ENCODE peak calls at places on chromosome 19, in seven cellular contexts. One of them, this sample, is unnamed.

GRCh38 chr19:11356676-11357550 is 1.7 kb downstream of the PLPPR2 start:
- DNase-seq in naive thymus-derived CD4-positive, alpha-beta T cell: no peak
- DNase-seq in activated CD4-positive, CD25-positive, alpha-beta regulatory T cell treated with anti-CD3 and anti-CD28 coated beads, Interleukin-2, amount 50 U/mL, for 16 hours: no peak
- DNase-seq in stimulated activated CD8-positive, alpha-beta memory T cell treated with anti-CD3 and anti-CD28 coated beads, Interleukin-4, amount 100 ng/mL, for 1 hour: no peak
- DNase-seq in astrocyte of the cerebellum: no peak
- DNase-seq in type B pancreatic cell: no peak
- DNase-seq in activated effector memory CD4-positive, alpha-beta T cell treated with Interleukin-2 at 50 U/mL for 16 hours: no peak
- DNase-seq in this sample: no peak

GRCh38 chr19:34664168-34664567 is 12.8 kb downstream of the SCGB2B2 start:
- DNase-seq in naive thymus-derived CD4-positive, alpha-beta T cell: no peak
- DNase-seq in activated CD4-positive, CD25-positive, alpha-beta regulatory T cell treated with anti-CD3 and anti-CD28 coated beads, Interleukin-2, amount 50 U/mL, for 16 hours: no peak
- DNase-seq in stimulated activated CD8-positive, alpha-beta memory T cell treated with anti-CD3 and anti-CD28 coated beads, Interleukin-4, amount 100 ng/mL, for 1 hour: no peak
- DNase-seq in astrocyte of the cerebellum: no peak
- DNase-seq in type B pancreatic cell: no peak
- DNase-seq in activated effector memory CD4-positive, alpha-beta T cell treated with Interleukin-2 at 50 U/mL for 16 hours: no peak
- DNase-seq in this sample: no peak

GRCh38 chr19:43789029-43789428 is 8.3 kb upstream of the KCNN4 start:
- DNase-seq in naive thymus-derived CD4-positive, alpha-beta T cell: no peak
- DNase-seq in activated CD4-positive, CD25-positive, alpha-beta regulatory T cell treated with anti-CD3 and anti-CD28 coated beads, Interleukin-2, amount 50 U/mL, for 16 hours: no peak
- DNase-seq in stimulated activated CD8-positive, alpha-beta memory T cell treated with anti-CD3 and anti-CD28 coated beads, Interleukin-4, amount 100 ng/mL, for 1 hour: no peak
- DNase-seq in astrocyte of the cerebellum: no peak
- DNase-seq in type B pancreatic cell: no peak
- DNase-seq in activated effector memory CD4-positive, alpha-beta T cell treated with Interleukin-2 at 50 U/mL for 16 hours: no peak
- DNase-seq in this sample: no peak

GRCh38 chr19:3115411-3115810 is 20.4 kb upstream of the GNA15 start:
- DNase-seq in naive thymus-derived CD4-positive, alpha-beta T cell: no peak
- DNase-seq in activated CD4-positive, CD25-positive, alpha-beta regulatory T cell treated with anti-CD3 and anti-CD28 coated beads, Interleukin-2, amount 50 U/mL, for 16 hours: no peak
- DNase-seq in stimulated activated CD8-positive, alpha-beta memory T cell treated with anti-CD3 and anti-CD28 coated beads, Interleukin-4, amount 100 ng/mL, for 1 hour: no peak
- DNase-seq in astrocyte of the cerebellum: no peak
- DNase-seq in type B pancreatic cell: no peak
- DNase-seq in activated effector memory CD4-positive, alpha-beta T cell treated with Interleukin-2 at 50 U/mL for 16 hours: no peak
- DNase-seq in this sample: no peak

GRCh38 chr19:38099966-38100365 is 124.1 kb downstream of the DPF1 start:
- DNase-seq in naive thymus-derived CD4-positive, alpha-beta T cell: no peak
- DNase-seq in activated CD4-positive, CD25-positive, alpha-beta regulatory T cell treated with anti-CD3 and anti-CD28 coated beads, Interleukin-2, amount 50 U/mL, for 16 hours: no peak
- DNase-seq in stimulated activated CD8-positive, alpha-beta memory T cell treated with anti-CD3 and anti-CD28 coated beads, Interleukin-4, amount 100 ng/mL, for 1 hour: no peak
- DNase-seq in astrocyte of the cerebellum: no peak
- DNase-seq in type B pancreatic cell: no peak
- DNase-seq in activated effector memory CD4-positive, alpha-beta T cell treated with Interleukin-2 at 50 U/mL for 16 hours: no peak
- DNase-seq in this sample: no peak

GRCh38 chr19:15733895-15734294 is 3.9 kb upstream of the OR10H3 start:
- DNase-seq in naive thymus-derived CD4-positive, alpha-beta T cell: no peak
- DNase-seq in activated CD4-positive, CD25-positive, alpha-beta regulatory T cell treated with anti-CD3 and anti-CD28 coated beads, Interleukin-2, amount 50 U/mL, for 16 hours: no peak
- DNase-seq in stimulated activated CD8-positive, alpha-beta memory T cell treated with anti-CD3 and anti-CD28 coated beads, Interleukin-4, amount 100 ng/mL, for 1 hour: no peak
- DNase-seq in astrocyte of the cerebellum: no peak
- DNase-seq in type B pancreatic cell: no peak
- DNase-seq in activated effector memory CD4-positive, alpha-beta T cell treated with Interleukin-2 at 50 U/mL for 16 hours: no peak
- DNase-seq in this sample: no peak

GRCh38 chr19:8251025-8251472 is 41.9 kb downstream of the CERS4 start:
- DNase-seq in naive thymus-derived CD4-positive, alpha-beta T cell: no peak
- DNase-seq in activated CD4-positive, CD25-positive, alpha-beta regulatory T cell treated with anti-CD3 and anti-CD28 coated beads, Interleukin-2, amount 50 U/mL, for 16 hours: no peak
- DNase-seq in stimulated activated CD8-positive, alpha-beta memory T cell treated with anti-CD3 and anti-CD28 coated beads, Interleukin-4, amount 100 ng/mL, for 1 hour: no peak
- DNase-seq in astrocyte of the cerebellum: peak
- DNase-seq in type B pancreatic cell: no peak
- DNase-seq in activated effector memory CD4-positive, alpha-beta T cell treated with Interleukin-2 at 50 U/mL for 16 hours: no peak
- DNase-seq in this sample: no peak

GRCh38 chr19:9610484-9611113 is 10.4 kb downstream of the ZNF561 start:
- DNase-seq in naive thymus-derived CD4-positive, alpha-beta T cell: peak
- DNase-seq in activated CD4-positive, CD25-positive, alpha-beta regulatory T cell treated with anti-CD3 and anti-CD28 coated beads, Interleukin-2, amount 50 U/mL, for 16 hours: no peak
- DNase-seq in stimulated activated CD8-positive, alpha-beta memory T cell treated with anti-CD3 and anti-CD28 coated beads, Interleukin-4, amount 100 ng/mL, for 1 hour: no peak
- DNase-seq in astrocyte of the cerebellum: no peak
- DNase-seq in type B pancreatic cell: no peak
- DNase-seq in activated effector memory CD4-positive, alpha-beta T cell treated with Interleukin-2 at 50 U/mL for 16 hours: no peak
- DNase-seq in this sample: no peak

GRCh38 chr19:38852231-38853044 is 2.7 kb upstream of the HNRNPL start:
- DNase-seq in naive thymus-derived CD4-positive, alpha-beta T cell: peak
- DNase-seq in activated CD4-positive, CD25-positive, alpha-beta regulatory T cell treated with anti-CD3 and anti-CD28 coated beads, Interleukin-2, amount 50 U/mL, for 16 hours: no peak
- DNase-seq in stimulated activated CD8-positive, alpha-beta memory T cell treated with anti-CD3 and anti-CD28 coated beads, Interleukin-4, amount 100 ng/mL, for 1 hour: no peak
- DNase-seq in astrocyte of the cerebellum: no peak
- DNase-seq in type B pancreatic cell: peak
- DNase-seq in activated effector memory CD4-positive, alpha-beta T cell treated with Interleukin-2 at 50 U/mL for 16 hours: peak
- DNase-seq in this sample: no peak

GRCh38 chr19:27860309-27860934 is 1352.5 kb downstream of the UQCRFS1 start:
- DNase-seq in naive thymus-derived CD4-positive, alpha-beta T cell: no peak
- DNase-seq in activated CD4-positive, CD25-positive, alpha-beta regulatory T cell treated with anti-CD3 and anti-CD28 coated beads, Interleukin-2, amount 50 U/mL, for 16 hours: no peak
- DNase-seq in stimulated activated CD8-positive, alpha-beta memory T cell treated with anti-CD3 and anti-CD28 coated beads, Interleukin-4, amount 100 ng/mL, for 1 hour: no peak
- DNase-seq in astrocyte of the cerebellum: no peak
- DNase-seq in type B pancreatic cell: no peak
- DNase-seq in activated effector memory CD4-positive, alpha-beta T cell treated with Interleukin-2 at 50 U/mL for 16 hours: no peak
- DNase-seq in this sample: no peak

GRCh38 chr19:55454787-55455243 is 6.6 kb downstream of the ISOC2 start:
- DNase-seq in naive thymus-derived CD4-positive, alpha-beta T cell: peak
- DNase-seq in activated CD4-positive, CD25-positive, alpha-beta regulatory T cell treated with anti-CD3 and anti-CD28 coated beads, Interleukin-2, amount 50 U/mL, for 16 hours: peak
- DNase-seq in stimulated activated CD8-positive, alpha-beta memory T cell treated with anti-CD3 and anti-CD28 coated beads, Interleukin-4, amount 100 ng/mL, for 1 hour: peak
- DNase-seq in astrocyte of the cerebellum: no peak
- DNase-seq in type B pancreatic cell: no peak
- DNase-seq in activated effector memory CD4-positive, alpha-beta T cell treated with Interleukin-2 at 50 U/mL for 16 hours: peak
- DNase-seq in this sample: no peak

GRCh38 chr19:47766670-47767069 is 11.8 kb upstream of the SELENOW start:
- DNase-seq in naive thymus-derived CD4-positive, alpha-beta T cell: no peak
- DNase-seq in activated CD4-positive, CD25-positive, alpha-beta regulatory T cell treated with anti-CD3 and anti-CD28 coated beads, Interleukin-2, amount 50 U/mL, for 16 hours: no peak
- DNase-seq in stimulated activated CD8-positive, alpha-beta memory T cell treated with anti-CD3 and anti-CD28 coated beads, Interleukin-4, amount 100 ng/mL, for 1 hour: no peak
- DNase-seq in astrocyte of the cerebellum: no peak
- DNase-seq in type B pancreatic cell: no peak
- DNase-seq in activated effector memory CD4-positive, alpha-beta T cell treated with Interleukin-2 at 50 U/mL for 16 hours: no peak
- DNase-seq in this sample: no peak

GRCh38 chr19:1261863-1262686 is 7.1 kb upstream of the CIRBP start:
- DNase-seq in naive thymus-derived CD4-positive, alpha-beta T cell: no peak
- DNase-seq in activated CD4-positive, CD25-positive, alpha-beta regulatory T cell treated with anti-CD3 and anti-CD28 coated beads, Interleukin-2, amount 50 U/mL, for 16 hours: no peak
- DNase-seq in stimulated activated CD8-positive, alpha-beta memory T cell treated with anti-CD3 and anti-CD28 coated beads, Interleukin-4, amount 100 ng/mL, for 1 hour: no peak
- DNase-seq in astrocyte of the cerebellum: peak
- DNase-seq in type B pancreatic cell: no peak
- DNase-seq in activated effector memory CD4-positive, alpha-beta T cell treated with Interleukin-2 at 50 U/mL for 16 hours: no peak
- DNase-seq in this sample: no peak

GRCh38 chr19:34595683-34596082 is 81.3 kb downstream of the SCGB2B2 start:
- DNase-seq in naive thymus-derived CD4-positive, alpha-beta T cell: no peak
- DNase-seq in activated CD4-positive, CD25-positive, alpha-beta regulatory T cell treated with anti-CD3 and anti-CD28 coated beads, Interleukin-2, amount 50 U/mL, for 16 hours: no peak
- DNase-seq in stimulated activated CD8-positive, alpha-beta memory T cell treated with anti-CD3 and anti-CD28 coated beads, Interleukin-4, amount 100 ng/mL, for 1 hour: no peak
- DNase-seq in astrocyte of the cerebellum: no peak
- DNase-seq in type B pancreatic cell: no peak
- DNase-seq in activated effector memory CD4-positive, alpha-beta T cell treated with Interleukin-2 at 50 U/mL for 16 hours: no peak
- DNase-seq in this sample: no peak

GRCh38 chr19:58368561-58369360 is 6.2 kb upstream of the ZNF497 start:
- DNase-seq in naive thymus-derived CD4-positive, alpha-beta T cell: no peak
- DNase-seq in activated CD4-positive, CD25-positive, alpha-beta regulatory T cell treated with anti-CD3 and anti-CD28 coated beads, Interleukin-2, amount 50 U/mL, for 16 hours: no peak
- DNase-seq in stimulated activated CD8-positive, alpha-beta memory T cell treated with anti-CD3 and anti-CD28 coated beads, Interleukin-4, amount 100 ng/mL, for 1 hour: no peak
- DNase-seq in astrocyte of the cerebellum: no peak
- DNase-seq in type B pancreatic cell: no peak
- DNase-seq in activated effector memory CD4-positive, alpha-beta T cell treated with Interleukin-2 at 50 U/mL for 16 hours: no peak
- DNase-seq in this sample: no peak

GRCh38 chr19:36963262-36963661 is 47.1 kb downstream of the ZNF568 start:
- DNase-seq in naive thymus-derived CD4-positive, alpha-beta T cell: no peak
- DNase-seq in activated CD4-positive, CD25-positive, alpha-beta regulatory T cell treated with anti-CD3 and anti-CD28 coated beads, Interleukin-2, amount 50 U/mL, for 16 hours: no peak
- DNase-seq in stimulated activated CD8-positive, alpha-beta memory T cell treated with anti-CD3 and anti-CD28 coated beads, Interleukin-4, amount 100 ng/mL, for 1 hour: no peak
- DNase-seq in astrocyte of the cerebellum: no peak
- DNase-seq in type B pancreatic cell: no peak
- DNase-seq in activated effector memory CD4-positive, alpha-beta T cell treated with Interleukin-2 at 50 U/mL for 16 hours: no peak
- DNase-seq in this sample: no peak

GRCh38 chr19:14375582-14376291 is 5.5 kb upstream of the ADGRE5 start:
- DNase-seq in naive thymus-derived CD4-positive, alpha-beta T cell: no peak
- DNase-seq in activated CD4-positive, CD25-positive, alpha-beta regulatory T cell treated with anti-CD3 and anti-CD28 coated beads, Interleukin-2, amount 50 U/mL, for 16 hours: no peak
- DNase-seq in stimulated activated CD8-positive, alpha-beta memory T cell treated with anti-CD3 and anti-CD28 coated beads, Interleukin-4, amount 100 ng/mL, for 1 hour: no peak
- DNase-seq in astrocyte of the cerebellum: no peak
- DNase-seq in type B pancreatic cell: no peak
- DNase-seq in activated effector memory CD4-positive, alpha-beta T cell treated with Interleukin-2 at 50 U/mL for 16 hours: no peak
- DNase-seq in this sample: no peak

GRCh38 chr19:9936151-9937000 is at the start of gene OLFM2:
- DNase-seq in naive thymus-derived CD4-positive, alpha-beta T cell: no peak
- DNase-seq in activated CD4-positive, CD25-positive, alpha-beta regulatory T cell treated with anti-CD3 and anti-CD28 coated beads, Interleukin-2, amount 50 U/mL, for 16 hours: no peak
- DNase-seq in stimulated activated CD8-positive, alpha-beta memory T cell treated with anti-CD3 and anti-CD28 coated beads, Interleukin-4, amount 100 ng/mL, for 1 hour: no peak
- DNase-seq in astrocyte of the cerebellum: no peak
- DNase-seq in type B pancreatic cell: no peak
- DNase-seq in activated effector memory CD4-positive, alpha-beta T cell treated with Interleukin-2 at 50 U/mL for 16 hours: no peak
- DNase-seq in this sample: no peak

GRCh38 chr19:50285833-50286232 is 43.3 kb downstream of the KCNC3 start:
- DNase-seq in naive thymus-derived CD4-positive, alpha-beta T cell: no peak
- DNase-seq in activated CD4-positive, CD25-positive, alpha-beta regulatory T cell treated with anti-CD3 and anti-CD28 coated beads, Interleukin-2, amount 50 U/mL, for 16 hours: no peak
- DNase-seq in stimulated activated CD8-positive, alpha-beta memory T cell treated with anti-CD3 and anti-CD28 coated beads, Interleukin-4, amount 100 ng/mL, for 1 hour: no peak
- DNase-seq in astrocyte of the cerebellum: no peak
- DNase-seq in type B pancreatic cell: no peak
- DNase-seq in activated effector memory CD4-positive, alpha-beta T cell treated with Interleukin-2 at 50 U/mL for 16 hours: no peak
- DNase-seq in this sample: no peak

GRCh38 chr19:30593975-30594925 is 222.1 kb downstream of the ZNF536 start:
- DNase-seq in naive thymus-derived CD4-positive, alpha-beta T cell: no peak
- DNase-seq in activated CD4-positive, CD25-positive, alpha-beta regulatory T cell treated with anti-CD3 and anti-CD28 coated beads, Interleukin-2, amount 50 U/mL, for 16 hours: no peak
- DNase-seq in stimulated activated CD8-positive, alpha-beta memory T cell treated with anti-CD3 and anti-CD28 coated beads, Interleukin-4, amount 100 ng/mL, for 1 hour: no peak
- DNase-seq in astrocyte of the cerebellum: no peak
- DNase-seq in type B pancreatic cell: no peak
- DNase-seq in activated effector memory CD4-positive, alpha-beta T cell treated with Interleukin-2 at 50 U/mL for 16 hours: no peak
- DNase-seq in this sample: no peak

GRCh38 chr19:45136507-45137178 is 24.1 kb downstream of the NKPD1 start:
- DNase-seq in naive thymus-derived CD4-positive, alpha-beta T cell: no peak
- DNase-seq in activated CD4-positive, CD25-positive, alpha-beta regulatory T cell treated with anti-CD3 and anti-CD28 coated beads, Interleukin-2, amount 50 U/mL, for 16 hours: no peak
- DNase-seq in stimulated activated CD8-positive, alpha-beta memory T cell treated with anti-CD3 and anti-CD28 coated beads, Interleukin-4, amount 100 ng/mL, for 1 hour: no peak
- DNase-seq in astrocyte of the cerebellum: no peak
- DNase-seq in type B pancreatic cell: no peak
- DNase-seq in activated effector memory CD4-positive, alpha-beta T cell treated with Interleukin-2 at 50 U/mL for 16 hours: no peak
- DNase-seq in this sample: no peak

GRCh38 chr19:18879579-18880373 is 16.2 kb downstream of the CERS1 start:
- DNase-seq in naive thymus-derived CD4-positive, alpha-beta T cell: peak
- DNase-seq in activated CD4-positive, CD25-positive, alpha-beta regulatory T cell treated with anti-CD3 and anti-CD28 coated beads, Interleukin-2, amount 50 U/mL, for 16 hours: no peak
- DNase-seq in stimulated activated CD8-positive, alpha-beta memory T cell treated with anti-CD3 and anti-CD28 coated beads, Interleukin-4, amount 100 ng/mL, for 1 hour: no peak
- DNase-seq in astrocyte of the cerebellum: no peak
- DNase-seq in type B pancreatic cell: no peak
- DNase-seq in activated effector memory CD4-positive, alpha-beta T cell treated with Interleukin-2 at 50 U/mL for 16 hours: no peak
- DNase-seq in this sample: no peak

GRCh38 chr19:27793128-27793643 is 1419.8 kb downstream of the UQCRFS1 start:
- DNase-seq in naive thymus-derived CD4-positive, alpha-beta T cell: no peak
- DNase-seq in activated CD4-positive, CD25-positive, alpha-beta regulatory T cell treated with anti-CD3 and anti-CD28 coated beads, Interleukin-2, amount 50 U/mL, for 16 hours: peak
- DNase-seq in stimulated activated CD8-positive, alpha-beta memory T cell treated with anti-CD3 and anti-CD28 coated beads, Interleukin-4, amount 100 ng/mL, for 1 hour: peak
- DNase-seq in astrocyte of the cerebellum: no peak
- DNase-seq in type B pancreatic cell: no peak
- DNase-seq in activated effector memory CD4-positive, alpha-beta T cell treated with Interleukin-2 at 50 U/mL for 16 hours: peak
- DNase-seq in this sample: peak

GRCh38 chr19:6873708-6874431 is 13.5 kb upstream of the ADGRE1 start:
- DNase-seq in naive thymus-derived CD4-positive, alpha-beta T cell: no peak
- DNase-seq in activated CD4-positive, CD25-positive, alpha-beta regulatory T cell treated with anti-CD3 and anti-CD28 coated beads, Interleukin-2, amount 50 U/mL, for 16 hours: no peak
- DNase-seq in stimulated activated CD8-positive, alpha-beta memory T cell treated with anti-CD3 and anti-CD28 coated beads, Interleukin-4, amount 100 ng/mL, for 1 hour: no peak
- DNase-seq in astrocyte of the cerebellum: no peak
- DNase-seq in type B pancreatic cell: no peak
- DNase-seq in activated effector memory CD4-positive, alpha-beta T cell treated with Interleukin-2 at 50 U/mL for 16 hours: no peak
- DNase-seq in this sample: no peak

GRCh38 chr19:37484406-37485115 is 15.4 kb downstream of the ZNF570 start:
- DNase-seq in naive thymus-derived CD4-positive, alpha-beta T cell: no peak
- DNase-seq in activated CD4-positive, CD25-positive, alpha-beta regulatory T cell treated with anti-CD3 and anti-CD28 coated beads, Interleukin-2, amount 50 U/mL, for 16 hours: no peak
- DNase-seq in stimulated activated CD8-positive, alpha-beta memory T cell treated with anti-CD3 and anti-CD28 coated beads, Interleukin-4, amount 100 ng/mL, for 1 hour: no peak
- DNase-seq in astrocyte of the cerebellum: no peak
- DNase-seq in type B pancreatic cell: no peak
- DNase-seq in activated effector memory CD4-positive, alpha-beta T cell treated with Interleukin-2 at 50 U/mL for 16 hours: no peak
- DNase-seq in this sample: no peak

GRCh38 chr19:33394006-33394722 is 20.7 kb downstream of the CEBPG start:
- DNase-seq in naive thymus-derived CD4-positive, alpha-beta T cell: no peak
- DNase-seq in activated CD4-positive, CD25-positive, alpha-beta regulatory T cell treated with anti-CD3 and anti-CD28 coated beads, Interleukin-2, amount 50 U/mL, for 16 hours: no peak
- DNase-seq in stimulated activated CD8-positive, alpha-beta memory T cell treated with anti-CD3 and anti-CD28 coated beads, Interleukin-4, amount 100 ng/mL, for 1 hour: no peak
- DNase-seq in astrocyte of the cerebellum: no peak
- DNase-seq in type B pancreatic cell: no peak
- DNase-seq in activated effector memory CD4-positive, alpha-beta T cell treated with Interleukin-2 at 50 U/mL for 16 hours: no peak
- DNase-seq in this sample: peak

GRCh38 chr19:35714601-35715354 is 3.0 kb upstream of the KMT2B start:
- DNase-seq in naive thymus-derived CD4-positive, alpha-beta T cell: no peak
- DNase-seq in activated CD4-positive, CD25-positive, alpha-beta regulatory T cell treated with anti-CD3 and anti-CD28 coated beads, Interleukin-2, amount 50 U/mL, for 16 hours: no peak
- DNase-seq in stimulated activated CD8-positive, alpha-beta memory T cell treated with anti-CD3 and anti-CD28 coated beads, Interleukin-4, amount 100 ng/mL, for 1 hour: no peak
- DNase-seq in astrocyte of the cerebellum: no peak
- DNase-seq in type B pancreatic cell: no peak
- DNase-seq in activated effector memory CD4-positive, alpha-beta T cell treated with Interleukin-2 at 50 U/mL for 16 hours: no peak
- DNase-seq in this sample: no peak

GRCh38 chr19:19606021-19606420 is 12.5 kb downstream of the PBX4 start:
- DNase-seq in naive thymus-derived CD4-positive, alpha-beta T cell: peak
- DNase-seq in activated CD4-positive, CD25-positive, alpha-beta regulatory T cell treated with anti-CD3 and anti-CD28 coated beads, Interleukin-2, amount 50 U/mL, for 16 hours: no peak
- DNase-seq in stimulated activated CD8-positive, alpha-beta memory T cell treated with anti-CD3 and anti-CD28 coated beads, Interleukin-4, amount 100 ng/mL, for 1 hour: no peak
- DNase-seq in astrocyte of the cerebellum: no peak
- DNase-seq in type B pancreatic cell: no peak
- DNase-seq in activated effector memory CD4-positive, alpha-beta T cell treated with Interleukin-2 at 50 U/mL for 16 hours: peak
- DNase-seq in this sample: no peak

GRCh38 chr19:50794074-50794777 is 4.0 kb downstream of the ACP4 start:
- DNase-seq in naive thymus-derived CD4-positive, alpha-beta T cell: no peak
- DNase-seq in activated CD4-positive, CD25-positive, alpha-beta regulatory T cell treated with anti-CD3 and anti-CD28 coated beads, Interleukin-2, amount 50 U/mL, for 16 hours: no peak
- DNase-seq in stimulated activated CD8-positive, alpha-beta memory T cell treated with anti-CD3 and anti-CD28 coated beads, Interleukin-4, amount 100 ng/mL, for 1 hour: no peak
- DNase-seq in astrocyte of the cerebellum: no peak
- DNase-seq in type B pancreatic cell: no peak
- DNase-seq in activated effector memory CD4-positive, alpha-beta T cell treated with Interleukin-2 at 50 U/mL for 16 hours: no peak
- DNase-seq in this sample: no peak

GRCh38 chr19:42132030-42132628 is at the start of gene POU2F2:
- DNase-seq in naive thymus-derived CD4-positive, alpha-beta T cell: peak
- DNase-seq in activated CD4-positive, CD25-positive, alpha-beta regulatory T cell treated with anti-CD3 and anti-CD28 coated beads, Interleukin-2, amount 50 U/mL, for 16 hours: peak
- DNase-seq in stimulated activated CD8-positive, alpha-beta memory T cell treated with anti-CD3 and anti-CD28 coated beads, Interleukin-4, amount 100 ng/mL, for 1 hour: peak
- DNase-seq in astrocyte of the cerebellum: no peak
- DNase-seq in type B pancreatic cell: no peak
- DNase-seq in activated effector memory CD4-positive, alpha-beta T cell treated with Interleukin-2 at 50 U/mL for 16 hours: peak
- DNase-seq in this sample: no peak

GRCh38 chr19:1997353-1998233 is 17.9 kb downstream of the BTBD2 start:
- DNase-seq in naive thymus-derived CD4-positive, alpha-beta T cell: no peak
- DNase-seq in activated CD4-positive, CD25-positive, alpha-beta regulatory T cell treated with anti-CD3 and anti-CD28 coated beads, Interleukin-2, amount 50 U/mL, for 16 hours: no peak
- DNase-seq in stimulated activated CD8-positive, alpha-beta memory T cell treated with anti-CD3 and anti-CD28 coated beads, Interleukin-4, amount 100 ng/mL, for 1 hour: no peak
- DNase-seq in astrocyte of the cerebellum: no peak
- DNase-seq in type B pancreatic cell: no peak
- DNase-seq in activated effector memory CD4-positive, alpha-beta T cell treated with Interleukin-2 at 50 U/mL for 16 hours: no peak
- DNase-seq in this sample: no peak

GRCh38 chr19:53308339-53308811 is 25.2 kb upstream of the ZNF845 start:
- DNase-seq in naive thymus-derived CD4-positive, alpha-beta T cell: no peak
- DNase-seq in activated CD4-positive, CD25-positive, alpha-beta regulatory T cell treated with anti-CD3 and anti-CD28 coated beads, Interleukin-2, amount 50 U/mL, for 16 hours: no peak
- DNase-seq in stimulated activated CD8-positive, alpha-beta memory T cell treated with anti-CD3 and anti-CD28 coated beads, Interleukin-4, amount 100 ng/mL, for 1 hour: no peak
- DNase-seq in astrocyte of the cerebellum: no peak
- DNase-seq in type B pancreatic cell: peak
- DNase-seq in activated effector memory CD4-positive, alpha-beta T cell treated with Interleukin-2 at 50 U/mL for 16 hours: no peak
- DNase-seq in this sample: no peak

GRCh38 chr19:35027851-35028599 is 2.2 kb upstream of the SCN1B start:
- DNase-seq in naive thymus-derived CD4-positive, alpha-beta T cell: no peak
- DNase-seq in activated CD4-positive, CD25-positive, alpha-beta regulatory T cell treated with anti-CD3 and anti-CD28 coated beads, Interleukin-2, amount 50 U/mL, for 16 hours: no peak
- DNase-seq in stimulated activated CD8-positive, alpha-beta memory T cell treated with anti-CD3 and anti-CD28 coated beads, Interleukin-4, amount 100 ng/mL, for 1 hour: no peak
- DNase-seq in astrocyte of the cerebellum: peak
- DNase-seq in type B pancreatic cell: no peak
- DNase-seq in activated effector memory CD4-positive, alpha-beta T cell treated with Interleukin-2 at 50 U/mL for 16 hours: no peak
- DNase-seq in this sample: no peak

GRCh38 chr19:47232422-47233211 is 1.6 kb upstream of the BBC3 start:
- DNase-seq in naive thymus-derived CD4-positive, alpha-beta T cell: no peak
- DNase-seq in activated CD4-positive, CD25-positive, alpha-beta regulatory T cell treated with anti-CD3 and anti-CD28 coated beads, Interleukin-2, amount 50 U/mL, for 16 hours: no peak
- DNase-seq in stimulated activated CD8-positive, alpha-beta memory T cell treated with anti-CD3 and anti-CD28 coated beads, Interleukin-4, amount 100 ng/mL, for 1 hour: no peak
- DNase-seq in astrocyte of the cerebellum: no peak
- DNase-seq in type B pancreatic cell: no peak
- DNase-seq in activated effector memory CD4-positive, alpha-beta T cell treated with Interleukin-2 at 50 U/mL for 16 hours: no peak
- DNase-seq in this sample: no peak

GRCh38 chr19:35710784-35711723 is 6.7 kb downstream of the ZBTB32 start:
- DNase-seq in naive thymus-derived CD4-positive, alpha-beta T cell: no peak
- DNase-seq in activated CD4-positive, CD25-positive, alpha-beta regulatory T cell treated with anti-CD3 and anti-CD28 coated beads, Interleukin-2, amount 50 U/mL, for 16 hours: peak
- DNase-seq in stimulated activated CD8-positive, alpha-beta memory T cell treated with anti-CD3 and anti-CD28 coated beads, Interleukin-4, amount 100 ng/mL, for 1 hour: no peak
- DNase-seq in astrocyte of the cerebellum: no peak
- DNase-seq in type B pancreatic cell: no peak
- DNase-seq in activated effector memory CD4-positive, alpha-beta T cell treated with Interleukin-2 at 50 U/mL for 16 hours: no peak
- DNase-seq in this sample: no peak

GRCh38 chr19:36528921-36529518 is 949 bp upstream of the ZNF260 start:
- DNase-seq in naive thymus-derived CD4-positive, alpha-beta T cell: no peak
- DNase-seq in activated CD4-positive, CD25-positive, alpha-beta regulatory T cell treated with anti-CD3 and anti-CD28 coated beads, Interleukin-2, amount 50 U/mL, for 16 hours: peak
- DNase-seq in stimulated activated CD8-positive, alpha-beta memory T cell treated with anti-CD3 and anti-CD28 coated beads, Interleukin-4, amount 100 ng/mL, for 1 hour: no peak
- DNase-seq in astrocyte of the cerebellum: no peak
- DNase-seq in type B pancreatic cell: no peak
- DNase-seq in activated effector memory CD4-positive, alpha-beta T cell treated with Interleukin-2 at 50 U/mL for 16 hours: no peak
- DNase-seq in this sample: no peak

GRCh38 chr19:17235618-17236413 is 9.8 kb downstream of the OCEL1 start:
- DNase-seq in naive thymus-derived CD4-positive, alpha-beta T cell: peak
- DNase-seq in activated CD4-positive, CD25-positive, alpha-beta regulatory T cell treated with anti-CD3 and anti-CD28 coated beads, Interleukin-2, amount 50 U/mL, for 16 hours: peak
- DNase-seq in stimulated activated CD8-positive, alpha-beta memory T cell treated with anti-CD3 and anti-CD28 coated beads, Interleukin-4, amount 100 ng/mL, for 1 hour: peak
- DNase-seq in astrocyte of the cerebellum: no peak
- DNase-seq in type B pancreatic cell: no peak
- DNase-seq in activated effector memory CD4-positive, alpha-beta T cell treated with Interleukin-2 at 50 U/mL for 16 hours: peak
- DNase-seq in this sample: peak

GRCh38 chr19:903266-903797 is 9.7 kb downstream of the R3HDM4 start:
- DNase-seq in naive thymus-derived CD4-positive, alpha-beta T cell: no peak
- DNase-seq in activated CD4-positive, CD25-positive, alpha-beta regulatory T cell treated with anti-CD3 and anti-CD28 coated beads, Interleukin-2, amount 50 U/mL, for 16 hours: no peak
- DNase-seq in stimulated activated CD8-positive, alpha-beta memory T cell treated with anti-CD3 and anti-CD28 coated beads, Interleukin-4, amount 100 ng/mL, for 1 hour: no peak
- DNase-seq in astrocyte of the cerebellum: peak
- DNase-seq in type B pancreatic cell: no peak
- DNase-seq in activated effector memory CD4-positive, alpha-beta T cell treated with Interleukin-2 at 50 U/mL for 16 hours: no peak
- DNase-seq in this sample: no peak